ENCODE peak calls at places on chromosomes 2 and 18, in four cellular contexts. Z, S, U and M are unnamed samples. For H3K36me3 and H3K4me1, the result is how much of the 10 kb centered on the place peaks cover.

GRCh38 chr2:179263460-179264237 is 983 bp downstream of the SESTD1 start:
- DNase-seq in Z (peak), S (peak), U (peak), M (no peak)

GRCh38 chr2:111185496-111186022 is 64.8 kb downstream of the BCL2L11 start:
- DNase-seq in Z (no peak), S (no peak), U (no peak), M (peak)

GRCh38 chr18:59910967-59911366 is 11.2 kb downstream of the PMAIP1 start:
- DNase-seq in Z (no peak), S (no peak), U (no peak), M (no peak)

GRCh38 chr2:50879457-50879856 is 152.5 kb downstream of the NRXN1 start:
- DNase-seq in Z (no peak), S (no peak), U (no peak), M (no peak)

GRCh38 chr18:11260963-11261441 is 111.6 kb upstream of the PIEZO2 start:
- DNase-seq in Z (no peak), S (no peak), U (no peak), M (no peak)

GRCh38 chr2:172094319-172095145 is 8.2 kb downstream of the DLX2 start:
- DNase-seq in Z (no peak), S (no peak), U (no peak), M (no peak)

GRCh38 chr2:45786831-45787357 is 135.4 kb downstream of the PRKCE start:
- DNase-seq in Z (no peak), S (no peak), U (no peak), M (no peak)

GRCh38 chr2:86035883-86036789 is 69.5 kb downstream of the POLR1A start:
- DNase-seq in Z (peak), S (no peak), U (peak), M (peak)

GRCh38 chr2:30514134-30514860 is 67.3 kb downstream of the LCLAT1 start:
- DNase-seq in Z (no peak), S (no peak), U (peak), M (no peak)

GRCh38 chr2:62410015-62410453 is 96.0 kb downstream of the TMEM17 start:
- DNase-seq in Z (no peak), S (no peak), U (no peak), M (no peak)

GRCh38 chr2:144466637-144467036 is 53.3 kb downstream of the ZEB2 start:
- DNase-seq in Z (no peak), S (no peak), U (no peak), M (no peak)

GRCh38 chr2:105557021-105557420 is 158.2 kb upstream of the FHL2 start:
- DNase-seq in Z (no peak), S (no peak), U (peak), M (no peak)

GRCh38 chr2:171056307-171056706 is 104.4 kb downstream of the TLK1 start:
- DNase-seq in Z (no peak), S (no peak), U (no peak), M (no peak)

GRCh38 chr18:44799422-44800421 is 119.0 kb downstream of the SETBP1 start:
- DNase-seq in Z (no peak), S (no peak), U (no peak), M (no peak)

GRCh38 chr2:241094924-241095420 is 7.1 kb downstream of the MTERF4 start:
- DNase-seq in Z (no peak), S (no peak), U (no peak), M (no peak)

GRCh38 chr2:160367887-160368286 is 125.7 kb downstream of the RBMS1 start:
- DNase-seq in Z (peak), S (no peak), U (no peak), M (peak)

GRCh38 chr2:230885467-230886130 is 20.9 kb downstream of the ITM2C start:
- DNase-seq in Z (no peak), S (no peak), U (no peak), M (no peak)

GRCh38 chr18:8856187-8856586 is 150.8 kb downstream of the MTCL1 start:
- DNase-seq in Z (no peak), S (no peak), U (no peak), M (no peak)

GRCh38 chr2:182110326-182110725 is 124.7 kb downstream of the PPP1R1C start:
- DNase-seq in Z (no peak), S (no peak), U (no peak), M (no peak)

GRCh38 chr2:177291701-177292100 is 27.2 kb upstream of the NFE2L2 start:
- DNase-seq in Z (no peak), S (no peak), U (no peak), M (no peak)

GRCh38 chr18:9835112-9835755 is 50.5 kb upstream of the TXNDC2 start:
- DNase-seq in Z (no peak), S (no peak), U (no peak), M (no peak)

GRCh38 chr18:42922363-42922762 is 193.1 kb downstream of the RIT2 start:
- DNase-seq in Z (no peak), S (no peak), U (no peak), M (no peak)

GRCh38 chr2:52703004-52703403 is 1064.6 kb upstream of the CHAC2 start:
- DNase-seq in Z (no peak), S (no peak), U (no peak), M (no peak)

GRCh38 chr18:78292602-78293001 is 687.0 kb upstream of the SALL3 start:
- DNase-seq in Z (no peak), S (no peak), U (no peak), M (no peak)

GRCh38 chr2:30948857-30949256 is 141.6 kb upstream of the CAPN13 start:
- DNase-seq in Z (no peak), S (no peak), U (no peak), M (no peak)

GRCh38 chr2:208017721-208018120 is 7.6 kb downstream of the PLEKHM3 start:
- DNase-seq in Z (no peak), S (no peak), U (no peak), M (no peak)

GRCh38 chr2:1541812-1542211 is 128.5 kb downstream of the TPO start:
- DNase-seq in Z (no peak), S (no peak), U (no peak), M (no peak)

GRCh38 chr2:162184796-162185195 is 32.7 kb upstream of the GCG start:
- DNase-seq in Z (no peak), S (no peak), U (no peak), M (no peak)

GRCh38 chr18:1585881-1586488 is 681.3 kb downstream of the ADCYAP1 start:
- DNase-seq in Z (no peak), S (no peak), U (no peak), M (no peak)

GRCh38 chr2:47070920-47071824 is 83.9 kb downstream of the STPG4 start:
- DNase-seq in Z (peak), S (no peak), U (peak), M (peak)

GRCh38 chr2:221573430-221574230 is 1.5 kb upstream of the EPHA4 start:
- DNase-seq in Z (peak), S (peak), U (peak), M (peak)

GRCh38 chr2:117856415-117857210 is 42.1 kb downstream of the DDX18 start:
- DNase-seq in Z (no peak), S (no peak), U (no peak), M (no peak)

GRCh38 chr18:62566199-62566598 is 43.4 kb downstream of the ZCCHC2 start:
- DNase-seq in Z (no peak), S (no peak), U (peak), M (peak)
- H3K36me3 ChIP-seq in Z (under half), S (under half), U (under half), M (under half)

GRCh38 chr2:134231296-134231964 is 22.4 kb upstream of the MGAT5 start:
- DNase-seq in Z (no peak), S (no peak), U (no peak), M (no peak)
- H3K4me1 ChIP-seq in Z (under half), S (under half), U (under half), M (under half)

GRCh38 chr2:70061317-70061716 is 26.0 kb upstream of the PCBP1 start:
- DNase-seq in Z (no peak), S (no peak), U (no peak), M (no peak)
- H3K36me3 ChIP-seq in Z (under half), S (under half), U (under half), M (under half)

GRCh38 chr2:227515742-227516141 is 43.8 kb downstream of the AGFG1 start:
- DNase-seq in Z (no peak), S (no peak), U (no peak), M (no peak)
- H3K4me1 ChIP-seq in Z (half or more), S (under half), U (under half), M (under half)

GRCh38 chr18:22088029-22088428 is 81.4 kb upstream of the GATA6 start:
- DNase-seq in Z (no peak), S (no peak), U (no peak), M (no peak)
- H3K36me3 ChIP-seq in Z (under half), S (under half), U (under half), M (under half)

GRCh38 chr2:168192143-168192785 is 55.1 kb downstream of the STK39 start:
- DNase-seq in Z (no peak), S (no peak), U (peak), M (no peak)
- H3K4me1 ChIP-seq in Z (under half), S (under half), U (under half), M (under half)